ENCODE peak calls at places on chromosomes 2 and 18, in nine cellular contexts. J is transverse colon, T is GM12892, M is K562, R is tibial nerve, Z is uterus, B is heart left ventricle, F is testis, H is esophagus squamous epithelium. X is an unnamed sample.

GRCh38 chr2:127277028-127277427 is 16.9 kb downstream of the ERCC3 start:
- DNase-seq in R (no peak), J (no peak), M (no peak), B (no peak), T (no peak), Z (no peak), F (no peak), H (no peak), X (peak; percentile 34)

GRCh38 chr18:11970466-11971220 is 10.7 kb upstream of the IMPA2 start:
- DNase-seq in F (no peak), M (no peak), R (no peak), B (no peak), Z (no peak), J (no peak), T (no peak), H (no peak), X (no peak)

GRCh38 chr2:81523344-81523743 is 1218.8 kb upstream of the LRRTM1 start:
- DNase-seq in B (no peak), T (no peak), J (no peak), R (no peak), H (no peak), Z (no peak), M (no peak), F (no peak), X (no peak)

GRCh38 chr2:234254783-234255521 is 204.4 kb downstream of the SPP2 start:
- DNase-seq in Z (no peak), T (no peak), F (no peak), H (no peak), R (no peak), J (no peak), B (no peak), M (no peak), X (no peak)

GRCh38 chr2:79619442-79619841 is 106.6 kb downstream of the CTNNA2 start:
- DNase-seq in Z (no peak), B (no peak), F (no peak), R (no peak), H (no peak), T (no peak), J (no peak), M (no peak), X (no peak)

GRCh38 chr18:63949068-63949737 is at the start of gene HMSD:
- DNase-seq in H (no peak), M (peak; percentile 25), J (peak; percentile 69), B (peak; percentile 37), T (peak; percentile 58), R (no peak), Z (peak; percentile 25), F (peak; percentile 63), X (no peak)

GRCh38 chr2:112869258-112869842 is 32.8 kb upstream of the IL1B start:
- DNase-seq in R (peak; percentile 32), F (no peak), H (peak; percentile 26), Z (peak; percentile 18), B (peak; percentile 86), T (no peak), M (peak; percentile 94), J (peak; percentile 96), X (peak; percentile 95)

GRCh38 chr2:63590621-63591408 is 2.1 kb downstream of the MDH1 start:
- DNase-seq in F (peak; percentile 48), Z (no peak), H (no peak), R (peak; percentile 11), T (no peak), M (peak; percentile 56), B (peak; percentile 79), J (peak; percentile 29), X (peak; percentile 54)

GRCh38 chr18:49550621-49551020 is 11.2 kb upstream of the LIPG start:
- DNase-seq in M (no peak), R (no peak), T (no peak), H (no peak), F (no peak), B (no peak), Z (no peak), J (no peak), X (no peak)

GRCh38 chr2:238433941-238434845 is 7.5 kb downstream of the ASB1 start:
- DNase-seq in B (no peak), F (no peak), R (no peak), M (no peak), H (no peak), J (no peak), Z (no peak), T (no peak), X (no peak)
- TF ChIP-seq POLR2A in B (no peak), F (no peak), R (no peak), M (no peak), H (no peak), J (no peak), Z (no peak), T (no peak), X (no peak)

DNA sequence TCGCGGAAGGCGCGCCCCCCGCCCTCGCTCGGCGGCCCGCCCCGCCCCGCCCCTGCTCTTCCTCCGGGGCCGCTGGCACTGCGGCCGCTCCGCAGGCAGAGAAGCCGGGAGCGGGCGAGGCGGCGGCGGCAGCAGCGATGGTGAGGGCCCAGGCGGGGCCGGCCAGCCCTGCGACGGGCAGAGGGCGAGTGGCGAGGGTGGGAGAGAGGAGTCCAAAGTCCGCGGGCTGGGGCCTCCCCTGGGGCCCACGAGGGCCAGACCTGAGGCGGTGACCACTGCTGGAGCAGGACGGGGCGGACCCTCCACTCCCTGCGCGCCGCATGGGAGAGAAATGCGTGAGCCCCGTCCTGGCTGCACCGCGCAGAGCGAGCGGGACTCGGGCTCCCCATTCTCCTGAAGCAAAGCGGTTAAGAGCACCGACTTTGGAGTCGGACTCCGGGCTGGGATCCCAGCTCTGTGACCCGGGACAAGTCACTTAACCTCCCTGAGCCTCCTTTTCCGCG is at the start of gene VAMP5:
- DNase-seq in R (no peak), F (no peak), T (peak; percentile 78), J (peak; percentile 51), H (no peak), B (peak; percentile 63), Z (peak; percentile 56), M (no peak), X (peak; percentile 35)
- TF ChIP-seq POLR2A in R (no peak), F (no peak), T (no peak), J (peak; percentile 14), H (no peak), B (peak; percentile 75), Z (peak; percentile 30), M (no peak), X (no peak)

GRCh38 chr2:69742170-69742952 is 427 bp downstream of the ANXA4 start:
- DNase-seq in J (no peak), B (no peak), T (no peak), H (no peak), F (peak; percentile 34), R (peak; percentile 29), M (no peak), Z (no peak), X (peak; percentile 51)

GRCh38 chr2:69743847-69744264 is 1.9 kb downstream of the ANXA4 start:
- DNase-seq in J (no peak), M (peak; percentile 42), F (no peak), Z (no peak), T (no peak), B (no peak), H (no peak), R (no peak), X (peak; percentile 60)

GRCh38 chr2:69744456-69744855 is 2.5 kb downstream of the ANXA4 start:
- DNase-seq in M (peak; percentile 52), F (no peak), B (no peak), Z (no peak), H (no peak), J (no peak), T (no peak), R (no peak), X (peak; percentile 58)

GRCh38 chr2:69735696-69736095 is 6.2 kb upstream of the ANXA4 start:
- DNase-seq in J (no peak), M (no peak), H (no peak), R (no peak), T (no peak), Z (no peak), F (peak; percentile 68), B (no peak), X (no peak)

GRCh38 chr2:69741281-69742169 is at the start of gene ANXA4:
- DNase-seq in M (peak; percentile 85), Z (peak; percentile 85), R (peak; percentile 80), F (peak; percentile 90), H (peak; percentile 9), J (peak; percentile 92), B (peak; percentile 87), T (peak; percentile 68), X (peak; percentile 74)
- TF ChIP-seq POLR2A in M (peak; percentile 77), Z (peak; percentile 87), R (peak; percentile 75), F (no peak), H (peak; percentile 69), J (peak; percentile 92), B (peak; percentile 87), T (peak; percentile 64), X (peak; percentile 21)

DNA sequence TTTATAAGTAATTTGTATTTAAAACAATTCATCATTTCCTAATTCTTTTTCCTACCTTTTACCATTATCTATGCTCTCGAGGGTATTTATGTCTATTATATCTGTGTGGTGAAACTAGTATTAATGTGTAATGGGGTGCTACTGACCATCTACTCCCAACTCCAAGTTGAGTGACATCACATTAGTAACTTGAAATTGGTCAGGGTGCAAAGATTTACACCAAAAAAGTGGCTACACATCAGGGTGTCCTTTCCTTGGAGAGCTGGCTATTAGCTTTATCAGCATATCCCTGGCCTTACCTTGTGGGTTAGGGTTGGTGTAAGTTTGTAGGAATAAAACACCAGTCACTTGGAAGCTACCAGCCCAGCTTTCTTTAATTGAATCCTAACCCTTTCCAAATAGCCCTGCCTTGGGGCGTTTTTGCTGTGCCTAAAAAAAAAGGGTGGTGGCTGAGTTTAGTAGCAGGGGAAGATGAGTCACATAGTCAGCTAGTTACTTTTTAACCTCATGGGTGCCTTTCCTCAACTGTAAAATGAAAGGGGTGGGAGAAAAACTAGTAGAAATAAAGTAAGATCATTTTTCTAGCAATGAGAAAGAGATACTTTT is 14.0 kb downstream of the ANXA4 start:
- DNase-seq in H (no peak), R (no peak), B (no peak), T (no peak), M (peak; percentile 36), Z (no peak), J (peak; percentile 31), F (no peak), X (peak; percentile 76)
- TF ChIP-seq POLR2A in H (no peak), R (no peak), B (no peak), T (no peak), M (no peak), Z (no peak), J (no peak), F (no peak), X (no peak)

DNA sequence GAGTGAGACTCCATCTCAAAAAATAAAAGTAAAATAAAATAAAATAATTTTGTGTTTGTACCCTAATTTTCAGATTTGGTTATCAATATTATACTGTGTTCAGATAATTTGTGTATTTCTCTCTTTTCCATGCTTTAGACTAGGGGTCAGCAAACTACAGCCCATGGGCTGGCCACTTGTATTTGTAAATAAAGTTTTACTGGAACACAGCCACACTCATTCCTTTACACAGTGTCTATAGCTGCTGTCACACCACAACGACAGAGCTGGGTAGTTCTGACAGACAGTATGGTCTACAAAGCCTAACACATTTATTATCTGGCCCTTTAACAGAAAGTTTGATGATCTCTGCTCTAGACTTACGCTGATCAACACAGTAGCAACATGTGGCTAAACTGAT is 43.8 kb downstream of the SNORC start:
- DNase-seq in J (no peak), R (no peak), H (no peak), M (no peak), T (no peak), F (no peak), B (no peak), Z (no peak), X (no peak)
- TF ChIP-seq POLR2A in J (no peak), R (no peak), H (no peak), M (no peak), T (no peak), F (no peak), B (no peak), Z (no peak), X (no peak)